ENCODE peak calls at places on chromosomes 2 and 18, in eight cellular contexts. Q is A549, O is astrocyte, W is fibroblast of lung, E is Karpas-422, F is GM23248, I is OCI-LY7, K is mesendoderm. B is an unnamed sample.

GRCh38 chr2:63058742-63059433 is 8.3 kb downstream of the OTX1 start:
- DNase-seq in Q (no peak), O (no peak), W (no peak), E (no peak), F (peak; percentile 50), I (no peak), K (peak; percentile 53), B (no peak)

GRCh38 chr2:238945433-238946150 is 97.7 kb downstream of the TWIST2 start:
- DNase-seq in Q (peak; percentile 45), O (peak; percentile 22), W (peak; percentile 59), E (peak; percentile 83), F (peak; percentile 83), I (no peak), K (peak; percentile 80), B (no peak)

GRCh38 chr2:20608666-20609348 is 42.1 kb downstream of the HS1BP3 start:
- DNase-seq in Q (no peak), O (no peak), W (no peak), E (no peak), F (no peak), I (no peak), K (no peak), B (no peak)

GRCh38 chr2:239830718-239831271 is 194.3 kb downstream of the NDUFA10 start:
- DNase-seq in Q (no peak), O (no peak), W (no peak), E (no peak), F (no peak), I (no peak), K (no peak), B (no peak)

GRCh38 chr2:127037456-127037855 is 69.5 kb downstream of the BIN1 start:
- DNase-seq in Q (no peak), O (no peak), W (no peak), E (no peak), F (no peak), I (no peak), K (no peak), B (no peak)

GRCh38 chr2:108565778-108566375 is 31.6 kb downstream of the LIMS1 start:
- DNase-seq in Q (no peak), O (no peak), W (no peak), E (no peak), F (no peak), I (no peak), K (no peak), B (peak; percentile 17)

GRCh38 chr2:149799296-149799695 is 211.7 kb upstream of the MMADHC start:
- DNase-seq in Q (peak; percentile 35), O (peak; percentile 13), W (peak; percentile 49), E (no peak), F (peak; percentile 69), I (no peak), K (peak; percentile 43), B (peak; percentile 55)

GRCh38 chr2:15718103-15718943 is 126.7 kb downstream of the DDX1 start:
- DNase-seq in Q (no peak), O (no peak), W (no peak), E (no peak), F (no peak), I (no peak), K (no peak), B (no peak)

GRCh38 chr2:188937228-188938220 is 36.6 kb upstream of the COL3A1 start:
- DNase-seq in Q (no peak), O (peak; percentile 47), W (peak; percentile 85), E (no peak), F (peak; percentile 81), I (no peak), K (no peak), B (no peak)

GRCh38 chr2:159083601-159084000 is 115.2 kb downstream of the TANC1 start:
- DNase-seq in Q (peak; percentile 24), O (peak; percentile 77), W (no peak), E (no peak), F (peak; percentile 70), I (no peak), K (no peak), B (no peak)
- H3K27ac ChIP-seq in Q (no peak overlapping the region), O (peak overlapping the region; percentile 77), W (peak overlapping the region; percentile 86), E (no peak overlapping the region), F (peak overlapping the region; percentile 72), I (no peak overlapping the region), K (no peak overlapping the region), B (no peak overlapping the region)

DNA sequence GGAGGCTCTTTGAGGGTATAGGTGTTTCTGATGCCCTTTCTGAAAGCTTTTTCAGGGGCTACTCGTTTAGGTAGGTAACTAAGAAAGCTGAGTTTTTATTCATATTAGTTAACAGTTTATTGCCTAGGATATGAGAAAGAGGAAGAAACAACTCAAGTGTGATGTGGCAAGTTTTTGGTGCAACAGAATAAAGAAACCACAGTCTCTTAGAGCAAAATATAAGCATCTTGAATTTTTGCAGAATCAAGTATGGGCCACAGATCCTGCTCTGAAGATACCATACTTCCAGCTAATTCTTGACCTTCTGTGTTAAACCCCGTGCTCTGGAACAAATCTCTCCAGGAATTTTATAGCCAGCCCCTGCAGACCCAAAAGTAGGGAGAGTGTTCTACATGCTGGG is 147.7 kb upstream of the SLC1A4 start:
- DNase-seq in Q (no peak), O (no peak), W (no peak), E (no peak), F (no peak), I (no peak), K (no peak), B (no peak)
- H3K4me2 ChIP-seq in Q (no peak overlapping the region), O (no peak overlapping the region), W (no peak overlapping the region), E (peak overlapping the region; percentile 1), F (no peak overlapping the region), I (peak overlapping the region; percentile 53), K (no peak overlapping the region), B (no peak overlapping the region)

GRCh38 chr2:144524190-144524957 is 4.5 kb upstream of the ZEB2 start:
- DNase-seq in Q (no peak), O (no peak), W (peak; percentile 63), E (peak; percentile 73), F (peak; percentile 60), I (peak; percentile 65), K (peak; percentile 85), B (no peak)
- H3K27ac ChIP-seq in Q (peak overlapping the region; percentile 69), O (no peak overlapping the region), W (peak overlapping the region; percentile 72), E (no peak overlapping the region), F (peak overlapping the region; percentile 22), I (no peak overlapping the region), K (peak overlapping the region; percentile 76), B (no peak overlapping the region)

DNA sequence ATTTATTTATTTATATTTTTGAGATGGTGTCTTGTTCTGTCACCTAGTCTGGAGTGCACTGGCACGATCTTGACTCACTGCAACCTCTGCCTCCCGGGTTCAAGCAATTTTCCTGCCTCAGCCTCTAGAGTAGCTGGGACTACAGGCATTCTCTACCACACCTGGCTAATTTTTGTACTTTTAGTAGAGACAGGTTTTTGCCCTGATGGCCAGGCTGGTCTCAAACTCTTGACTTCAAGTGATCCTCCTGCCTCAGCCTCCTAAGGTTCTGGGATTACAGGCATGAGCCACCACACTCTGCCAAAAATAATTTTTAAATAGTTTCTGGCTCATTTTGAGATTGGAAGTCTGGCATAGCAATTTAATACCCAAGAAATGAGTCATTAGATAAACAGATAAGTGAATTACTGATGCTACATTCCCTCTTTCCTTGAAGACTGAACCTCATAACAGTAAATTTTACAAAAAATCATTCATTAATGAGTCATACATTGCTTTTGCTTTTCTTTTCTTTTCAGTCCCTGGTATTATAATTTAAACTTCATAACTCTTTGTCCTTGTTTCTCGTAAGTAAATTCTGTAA is 881.6 kb upstream of the PIK3C3 start:
- DNase-seq in Q (no peak), O (peak; percentile 90), W (peak; percentile 87), E (no peak), F (peak; percentile 54), I (no peak), K (no peak), B (no peak)
- H3K4me2 ChIP-seq in Q (no peak overlapping the region), O (peak overlapping the region; percentile 49), W (no peak overlapping the region), E (no peak overlapping the region), F (peak overlapping the region; percentile 9), I (no peak overlapping the region), K (no peak overlapping the region), B (no peak overlapping the region)

GRCh38 chr2:236546561-236546961 is 23.1 kb upstream of the ACKR3 start:
- DNase-seq in Q (no peak), O (no peak), W (no peak), E (no peak), F (no peak), I (peak; percentile 79), K (no peak), B (no peak)

GRCh38 chr2:236548179-236548918 is 21.3 kb upstream of the ACKR3 start:
- DNase-seq in Q (no peak), O (peak; percentile 87), W (peak; percentile 16), E (no peak), F (peak; percentile 52), I (no peak), K (no peak), B (no peak)

GRCh38 chr2:236545814-236546480 is 23.7 kb upstream of the ACKR3 start:
- DNase-seq in Q (no peak), O (no peak), W (no peak), E (no peak), F (no peak), I (peak; percentile 82), K (no peak), B (peak; percentile 67)

GRCh38 chr2:236549165-236549564 is 20.5 kb upstream of the ACKR3 start:
- DNase-seq in Q (no peak), O (no peak), W (no peak), E (no peak), F (no peak), I (no peak), K (peak; percentile 73), B (no peak)

GRCh38 chr2:236547725-236548124 is 21.9 kb upstream of the ACKR3 start:
- DNase-seq in Q (no peak), O (no peak), W (no peak), E (no peak), F (no peak), I (no peak), K (no peak), B (no peak)
- H3K27ac ChIP-seq in Q (no peak overlapping the region), O (no peak overlapping the region), W (no peak overlapping the region), E (no peak overlapping the region), F (no peak overlapping the region), I (peak overlapping the region; percentile 94), K (no peak overlapping the region), B (no peak overlapping the region)

GRCh38 chr2:206800501-206801416 is 35.4 kb downstream of the FASTKD2 start:
- DNase-seq in Q (peak; percentile 72), O (peak; percentile 51), W (peak; percentile 77), E (peak; percentile 79), F (peak; percentile 87), I (peak; percentile 51), K (peak; percentile 87), B (peak; percentile 65)
- H3K4me2 ChIP-seq in Q (no peak overlapping the region), O (peak overlapping the region; percentile 58), W (peak overlapping the region; percentile 26), E (peak overlapping the region; percentile 18), F (no peak overlapping the region), I (peak overlapping the region; percentile 44), K (no peak overlapping the region), B (no peak overlapping the region)

DNA sequence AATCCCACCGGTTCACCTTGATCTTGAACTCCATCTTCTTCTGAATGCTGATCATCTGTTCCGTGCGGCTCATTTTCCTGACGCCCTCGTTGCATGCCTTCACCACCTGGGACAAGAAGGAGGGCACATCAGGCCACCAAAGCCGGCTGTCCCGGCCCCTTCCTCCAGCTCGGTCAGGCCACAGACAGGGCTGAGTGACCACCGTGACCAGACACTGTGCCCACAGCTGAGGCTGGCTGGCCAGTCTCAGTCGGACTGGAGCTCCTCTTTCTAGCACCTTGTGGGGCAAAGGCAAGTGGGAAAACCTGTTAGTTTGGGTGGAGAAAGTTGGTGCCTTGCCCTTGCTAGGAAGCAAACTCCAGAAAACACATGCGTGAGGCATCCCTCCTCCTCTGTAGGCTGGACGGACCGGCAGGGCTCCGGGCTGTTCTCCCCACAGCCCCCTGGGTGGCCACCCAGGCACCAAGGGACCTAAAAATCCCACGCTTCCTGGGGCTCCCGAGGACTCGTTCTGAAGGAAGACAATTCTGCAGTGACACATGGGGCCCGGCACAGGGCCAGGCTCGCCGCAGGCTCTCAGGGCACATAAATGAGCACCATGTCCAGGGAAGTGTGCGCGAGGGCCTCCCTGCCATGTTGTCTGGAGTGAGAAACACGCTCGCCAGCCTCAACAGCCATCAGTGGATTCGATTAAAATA is 15.3 kb downstream of the SNORC start:
- DNase-seq in Q (no peak), O (no peak), W (no peak), E (no peak), F (no peak), I (no peak), K (no peak), B (no peak)
- H3K27ac ChIP-seq in Q (peak overlapping the region; percentile 17), O (no peak overlapping the region), W (no peak overlapping the region), E (no peak overlapping the region), F (no peak overlapping the region), I (no peak overlapping the region), K (no peak overlapping the region), B (no peak overlapping the region)

B was measured in MM.1S.